ENCODE peak calls at places on chromosome 22, in five cellular contexts. J, S, O, V and G are unnamed samples.

GRCh38 chr22:42863349-42863911 is 6.4 kb upstream of the ARFGAP3 start:
- DNase-seq in S (peak), J (peak), O (no peak), V (no peak), G (peak)

GRCh38 chr22:49327411-49327810 is 500.3 kb downstream of the BRD1 start:
- DNase-seq in J (no peak), V (peak), S (no peak), O (peak), G (no peak)

GRCh38 chr22:49094151-49094550 is 733.5 kb downstream of the BRD1 start:
- DNase-seq in S (no peak), V (no peak), O (peak), J (no peak), G (no peak)

GRCh38 chr22:43895986-43896645 is 4.3 kb upstream of the PNPLA5 start:
- DNase-seq in S (no peak), V (no peak), J (no peak), O (no peak), G (no peak)

GRCh38 chr22:30704978-30705377 is 10.3 kb downstream of the OSBP2 start:
- DNase-seq in O (no peak), J (no peak), V (no peak), S (no peak), G (no peak)

GRCh38 chr22:30021881-30022619 is 58.2 kb upstream of the HORMAD2 start:
- DNase-seq in O (no peak), V (peak), S (no peak), J (no peak), G (no peak)

GRCh38 chr22:26812731-26813130 is 155.3 kb downstream of the MIAT start:
- DNase-seq in V (no peak), J (peak), O (no peak), S (no peak), G (no peak)

GRCh38 chr22:34296456-34296855 is 376.2 kb upstream of the LARGE1 start:
- DNase-seq in J (no peak), V (no peak), S (no peak), O (no peak), G (no peak)

GRCh38 chr22:25019427-25020184 is 67.1 kb downstream of the KIAA1671 start:
- DNase-seq in V (no peak), S (no peak), J (no peak), O (no peak), G (no peak)

DNA sequence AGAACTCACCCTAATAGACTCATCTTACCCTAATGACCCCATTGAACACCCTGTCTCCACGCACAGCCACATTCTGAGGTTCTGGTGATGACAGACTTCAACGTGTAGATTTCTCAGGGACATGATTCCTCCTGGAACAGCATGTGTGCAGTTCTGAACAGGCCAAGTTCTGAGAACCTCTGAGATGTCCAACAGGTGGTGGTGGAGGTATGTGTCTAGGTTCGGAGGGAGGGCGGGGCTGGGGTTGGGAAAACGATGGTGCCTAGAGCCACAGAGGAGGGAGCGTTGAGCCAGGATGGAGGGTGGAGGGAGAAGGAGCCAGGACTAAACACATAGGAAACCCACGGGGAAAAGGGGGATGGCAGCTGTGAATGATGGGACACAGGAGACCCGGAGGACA is 43.4 kb upstream of the FBLN1 start:
- DNase-seq in S (no peak), O (peak), V (no peak), J (no peak), G (no peak)
- TF ChIP-seq CTCF in S (no peak), O (no peak), V (no peak), J (no peak), G (no peak)

DNA sequence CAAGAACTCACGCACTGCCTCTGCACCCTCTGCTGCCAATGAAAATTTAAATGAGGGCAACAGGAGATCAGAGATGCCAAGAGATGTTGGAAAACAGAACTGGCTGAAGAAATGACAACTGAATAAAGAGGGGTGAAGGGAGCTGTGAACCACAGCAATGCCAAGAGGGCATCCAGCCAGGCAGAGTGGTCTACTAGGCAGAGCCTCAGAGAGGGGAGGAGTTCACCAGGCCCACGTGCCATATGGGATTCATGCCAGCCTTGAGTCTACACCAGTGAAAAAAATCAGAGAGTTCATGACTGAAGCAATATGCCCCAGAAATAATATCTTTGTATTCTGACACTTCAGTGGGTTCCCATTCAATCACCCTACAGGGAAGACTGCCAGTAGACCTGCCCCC is 4.4 kb downstream of the APOL2 start:
- DNase-seq in J (no peak), O (no peak), S (no peak), V (peak), G (no peak)
- H3K4me3 ChIP-seq in J (no peak), O (peak), S (no peak), V (no peak), G (no peak)

DNA sequence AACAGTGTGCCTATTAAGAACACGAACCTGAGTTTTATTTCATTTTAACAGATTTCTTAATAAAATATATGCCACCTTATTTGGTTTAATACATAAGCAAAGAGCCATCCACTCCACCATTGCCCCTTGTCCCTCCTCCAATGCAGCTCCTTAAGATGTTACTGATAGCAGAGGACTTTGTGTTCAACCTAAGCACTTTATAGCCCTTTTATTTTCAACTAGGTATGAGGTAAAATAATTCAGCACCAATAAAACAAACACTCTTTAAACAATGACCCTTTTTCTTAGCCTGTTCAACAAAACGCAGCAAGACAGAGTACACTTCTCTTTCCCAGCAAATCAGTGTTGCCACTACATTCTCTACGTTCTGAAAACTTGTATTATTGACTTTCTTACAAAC is 104.1 kb upstream of the IGLL5 start:
- DNase-seq in O (no peak), S (no peak), J (no peak), V (no peak), G (no peak)
- TF ChIP-seq CTCF in O (no peak), S (no peak), J (no peak), V (no peak), G (no peak)

DNA sequence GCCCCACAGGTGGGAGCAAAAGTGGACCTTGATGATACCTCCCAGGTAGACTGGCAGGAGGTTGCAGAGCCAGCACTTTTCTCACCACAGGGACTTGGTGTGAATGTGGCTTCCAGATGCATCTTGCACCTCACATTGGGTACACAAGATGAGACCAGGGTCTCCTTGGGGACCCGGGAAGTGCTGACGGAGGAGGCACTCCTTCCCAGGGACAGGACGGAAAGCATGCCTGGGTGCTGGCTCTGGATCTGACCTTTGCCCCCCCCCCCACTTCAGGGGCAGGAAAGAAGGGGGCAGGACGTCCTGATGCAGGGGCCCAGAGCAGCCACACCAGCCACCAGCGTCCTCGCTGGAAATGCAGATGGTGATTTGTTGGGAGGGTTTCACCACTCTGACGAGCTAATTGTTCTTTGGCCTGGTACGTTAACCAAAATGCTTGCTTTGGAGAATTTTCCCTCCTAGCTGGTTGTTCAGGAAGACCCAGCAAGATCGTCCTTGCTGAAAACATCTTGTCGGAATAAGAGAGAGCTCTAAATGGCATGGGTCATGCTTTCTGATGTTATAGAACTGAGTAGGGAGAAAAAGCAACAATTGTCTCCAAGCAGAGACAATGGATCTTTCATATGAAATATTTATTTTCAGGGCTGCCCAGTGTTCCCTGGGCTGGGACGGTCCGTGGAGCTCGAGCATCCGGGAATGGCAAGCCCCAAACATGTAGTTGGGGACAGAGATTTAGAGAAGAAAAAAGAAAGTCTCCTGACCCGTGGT is 74.4 kb upstream of the PPARA start:
- DNase-seq in J (no peak), O (peak), V (peak), S (no peak), G (no peak)
- H3K4me3 ChIP-seq in J (peak), O (peak), V (no peak), S (peak), G (peak)

GRCh38 chr22:32119568-32120235 is 39.4 kb downstream of the C22orf42 start:
- DNase-seq in S (no peak), V (no peak), J (no peak), O (no peak), G (no peak)
- TF ChIP-seq CTCF in S (no peak), V (no peak), J (peak), O (no peak), G (no peak)

GRCh38 chr22:27961680-27962079 is 42.6 kb upstream of the PITPNB start:
- DNase-seq in J (no peak), V (no peak), S (no peak), O (no peak), G (no peak)
- H3K4me3 ChIP-seq in J (no peak), V (no peak), S (no peak), O (no peak), G (no peak)

GRCh38 chr22:50691521-50691920 is 18.9 kb downstream of the SHANK3 start:
- DNase-seq in O (no peak), S (peak), J (peak), V (no peak), G (peak)
- TF ChIP-seq CTCF in O (peak), S (peak), J (peak), V (no peak), G (peak)

GRCh38 chr22:40418366-40419201 is 48.2 kb downstream of the SGSM3 start:
- DNase-seq in J (no peak), S (no peak), O (no peak), V (no peak), G (no peak)
- H3K4me3 ChIP-seq in J (no peak), S (no peak), O (no peak), V (no peak), G (no peak)

DNA sequence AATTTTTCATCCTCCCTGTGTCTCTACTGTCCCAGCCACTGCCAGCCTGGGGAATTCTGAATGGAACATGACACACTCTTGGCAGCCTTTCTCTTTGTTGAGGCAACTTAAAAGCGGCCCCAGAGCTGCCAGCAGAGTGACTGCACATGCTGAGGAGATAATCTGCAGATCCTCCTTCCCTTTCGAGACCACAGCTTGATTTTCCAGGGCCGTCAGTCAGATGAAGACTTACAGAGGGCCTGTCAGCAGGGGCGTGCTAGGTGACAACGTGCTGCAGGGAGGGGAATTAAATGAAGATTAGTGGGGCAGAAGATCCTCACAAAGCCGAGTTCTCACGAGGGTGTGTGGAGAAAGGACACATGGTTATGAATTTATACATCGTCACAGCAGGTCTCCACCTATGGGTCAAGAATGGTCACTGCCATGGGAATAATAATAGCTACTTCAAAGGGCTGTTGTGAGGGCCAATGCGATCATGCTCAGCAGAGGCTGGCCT is 193.5 kb upstream of the PITPNB start:
- DNase-seq in O (peak), S (peak), V (peak), J (peak), G (peak)
- TF ChIP-seq CTCF in O (peak), S (peak), V (no peak), J (peak), G (peak)

GRCh38 chr22:19958083-19959042 is 16.7 kb upstream of the TXNRD2 start:
- DNase-seq in S (no peak), V (no peak), J (peak), O (peak), G (peak)

GRCh38 chr22:19960491-19961200 is 19.0 kb upstream of the TXNRD2 start:
- DNase-seq in V (no peak), J (no peak), O (no peak), S (no peak), G (no peak)

GRCh38 chr22:19961201-19961580 is 19.6 kb upstream of the TXNRD2 start:
- DNase-seq in S (no peak), J (no peak), O (no peak), V (no peak), G (no peak)

GRCh38 chr22:19959043-19959586 is 17.5 kb upstream of the TXNRD2 start:
- DNase-seq in O (peak), V (peak), J (no peak), S (no peak), G (peak)

GRCh38 chr22:19959587-19960490 is 18.2 kb upstream of the TXNRD2 start:
- DNase-seq in O (no peak), V (no peak), J (no peak), S (no peak), G (no peak)
- H3K4me3 ChIP-seq in O (peak), V (no peak), J (no peak), S (no peak), G (no peak)